ENCODE peak calls at places on chromosomes 12 and 14, in eight cellular contexts. P, X, E, B, U, A, F and Y are unnamed samples.

GRCh38 chr12:67515679-67516363 is 132.7 kb upstream of the DYRK2 start:
- DNase-seq in A (no peak), P (no peak), E (no peak), X (peak), F (peak), U (no peak), B (peak), Y (peak)

GRCh38 chr14:55142466-55142865 is 13.4 kb downstream of the LGALS3 start:
- DNase-seq in U (no peak), B (no peak), P (no peak), A (no peak), E (no peak), X (no peak), F (no peak), Y (no peak)

GRCh38 chr14:53605562-53605961 is 351.1 kb downstream of the BMP4 start:
- DNase-seq in F (no peak), U (no peak), B (no peak), X (no peak), A (no peak), P (no peak), E (no peak), Y (no peak)

GRCh38 chr14:104976198-104977007 is 1.8 kb downstream of the AHNAK2 start:
- DNase-seq in X (peak), B (peak), P (peak), E (peak), U (peak), A (peak), F (peak), Y (peak)

GRCh38 chr12:50200507-50201273 is 33.5 kb upstream of the CERS5 start:
- DNase-seq in F (no peak), E (no peak), B (no peak), U (peak), A (no peak), X (no peak), P (peak), Y (no peak)

GRCh38 chr14:96934961-96935360 is 137.8 kb downstream of the VRK1 start:
- DNase-seq in A (no peak), F (no peak), X (no peak), P (no peak), E (no peak), B (no peak), U (no peak), Y (no peak)

GRCh38 chr14:95269493-95269892 is 50.2 kb downstream of the CLMN start:
- DNase-seq in F (no peak), P (no peak), B (no peak), U (no peak), E (no peak), X (no peak), A (no peak), Y (no peak)

GRCh38 chr14:54653764-54654469 is 87.0 kb downstream of the SAMD4A start:
- DNase-seq in E (peak), F (no peak), P (peak), B (no peak), A (no peak), U (peak), X (no peak), Y (no peak)

GRCh38 chr14:94769413-94770250 is at the start of gene GSC:
- DNase-seq in P (peak), B (peak), X (no peak), A (peak), U (peak), F (no peak), E (peak), Y (no peak)

GRCh38 chr12:12896261-12896660 is 4.9 kb downstream of the GPRC5A start:
- DNase-seq in X (no peak), A (no peak), P (peak), E (no peak), F (no peak), U (peak), B (no peak), Y (no peak)

GRCh38 chr12:113261847-113262470 is 40.7 kb downstream of the TPCN1 start:
- DNase-seq in B (no peak), P (peak), U (no peak), E (no peak), X (no peak), A (no peak), F (no peak), Y (no peak)

GRCh38 chr14:92475451-92476187 is 38.0 kb upstream of the RIN3 start:
- DNase-seq in E (no peak), F (no peak), U (no peak), B (no peak), A (no peak), P (no peak), X (no peak), Y (no peak)

GRCh38 chr14:99121027-99121875 is 150.7 kb downstream of the BCL11B start:
- DNase-seq in P (no peak), E (no peak), U (no peak), X (no peak), B (peak), A (no peak), F (no peak), Y (no peak)

GRCh38 chr12:13142747-13143146 is 39.3 kb upstream of the GSG1 start:
- DNase-seq in B (no peak), U (no peak), E (no peak), P (no peak), F (no peak), X (no peak), A (no peak), Y (no peak)